ENCODE peak calls at places on chromosomes 5 and 9, in four cellular contexts. I, H, Y and W are unnamed samples.

GRCh38 chr5:168311061-168311566 is 19.7 kb downstream of the WWC1 start:
- DNase-seq in I (no peak), H (no peak), Y (no peak), W (no peak)

GRCh38 chr9:27179245-27179870 is 70.3 kb downstream of the TEK start:
- DNase-seq in H (no peak), I (no peak), Y (no peak), W (no peak)

GRCh38 chr5:172786736-172787462 is 15.9 kb upstream of the DUSP1 start:
- DNase-seq in H (peak; percentile 10), I (no peak), Y (no peak), W (no peak)

GRCh38 chr5:16934123-16934522 is 2.0 kb downstream of the MYO10 start:
- DNase-seq in Y (peak; percentile 94), I (no peak), H (peak; percentile 76), W (peak; percentile 25)

GRCh38 chr5:116571568-116572321 is 2.9 kb downstream of the SEMA6A start:
- DNase-seq in Y (no peak), I (no peak), H (no peak), W (peak; percentile 39)

GRCh38 chr5:175922192-175922885 is 45.8 kb downstream of the THOC3 start:
- DNase-seq in H (peak; percentile 4), Y (no peak), I (no peak), W (peak; percentile 41)

GRCh38 chr9:89362647-89363310 is 44.5 kb downstream of the SECISBP2 start:
- DNase-seq in H (no peak), I (no peak), Y (no peak), W (no peak)

GRCh38 chr5:86500947-86501346 is 116.8 kb upstream of the COX7C start:
- DNase-seq in Y (no peak), I (no peak), H (no peak), W (no peak)

GRCh38 chr5:154157483-154158378 is 32.8 kb upstream of the GALNT10 start:
- DNase-seq in I (no peak), Y (peak; percentile 82), H (peak; percentile 61), W (no peak)

GRCh38 chr5:77333036-77333435 is 122.6 kb downstream of the PDE8B start:
- DNase-seq in Y (no peak), H (no peak), I (no peak), W (no peak)

GRCh38 chr9:97842960-97843359 is 10.1 kb upstream of the FOXE1 start:
- DNase-seq in H (no peak), I (no peak), Y (no peak), W (no peak)

GRCh38 chr9:131237931-131238401 is 38.3 kb downstream of the FAM78A start:
- DNase-seq in Y (peak; percentile 79), H (no peak), I (peak; percentile 76), W (no peak)

GRCh38 chr5:82374637-82375036 is 96.5 kb upstream of the RPS23 start:
- DNase-seq in Y (no peak), I (peak; percentile 31), H (no peak), W (no peak)

GRCh38 chr5:58259685-58260152 is 200.2 kb downstream of the PLK2 start:
- DNase-seq in H (no peak), Y (no peak), I (no peak), W (peak; percentile 3)

GRCh38 chr9:14303526-14303925 is 10.4 kb downstream of the NFIB start:
- DNase-seq in H (no peak), Y (no peak), I (no peak), W (no peak)

GRCh38 chr9:10007356-10007755 is 605.4 kb downstream of the PTPRD start:
- DNase-seq in I (no peak), Y (no peak), H (no peak), W (no peak)

GRCh38 chr9:70083429-70083828 is 39.8 kb downstream of the MAMDC2 start:
- DNase-seq in H (no peak), Y (no peak), I (no peak), W (no peak)

GRCh38 chr9:23775549-23775948 is 50.5 kb downstream of the ELAVL2 start:
- DNase-seq in H (no peak), I (no peak), Y (no peak), W (no peak)

GRCh38 chr9:128106940-128107259 is 20.6 kb downstream of the PTGES2 start:
- DNase-seq in H (no peak), Y (no peak), I (no peak), W (no peak)

GRCh38 chr5:175879743-175880142 is 8.4 kb downstream of the CPLX2 start:
- DNase-seq in H (no peak), Y (no peak), I (no peak), W (no peak)

DNA sequence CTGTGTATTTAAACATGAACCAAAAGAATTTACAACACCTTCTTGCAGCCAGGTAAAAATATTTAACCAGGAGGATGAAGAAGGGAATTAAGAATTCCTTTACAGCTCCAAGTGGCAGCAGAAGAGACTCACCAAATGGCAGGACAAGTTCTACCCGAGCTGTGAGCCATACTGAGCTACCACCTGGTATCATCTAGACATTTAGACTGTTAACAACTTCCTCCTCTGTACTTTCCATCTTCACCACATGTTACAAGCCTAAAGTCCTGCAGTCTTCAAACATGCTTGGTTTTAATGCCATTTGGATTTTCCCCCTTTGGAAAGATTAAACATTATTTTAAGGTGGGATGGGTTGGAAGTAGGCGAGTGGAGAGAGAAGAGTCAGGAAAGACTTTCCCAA is 190.2 kb downstream of the TRPM6 start:
- DNase-seq in Y (no peak), H (no peak), I (no peak), W (no peak)
- H2AFZ ChIP-seq in Y (no peak overlapping the region), H (no peak overlapping the region), I (no peak overlapping the region), W (no peak overlapping the region)

DNA sequence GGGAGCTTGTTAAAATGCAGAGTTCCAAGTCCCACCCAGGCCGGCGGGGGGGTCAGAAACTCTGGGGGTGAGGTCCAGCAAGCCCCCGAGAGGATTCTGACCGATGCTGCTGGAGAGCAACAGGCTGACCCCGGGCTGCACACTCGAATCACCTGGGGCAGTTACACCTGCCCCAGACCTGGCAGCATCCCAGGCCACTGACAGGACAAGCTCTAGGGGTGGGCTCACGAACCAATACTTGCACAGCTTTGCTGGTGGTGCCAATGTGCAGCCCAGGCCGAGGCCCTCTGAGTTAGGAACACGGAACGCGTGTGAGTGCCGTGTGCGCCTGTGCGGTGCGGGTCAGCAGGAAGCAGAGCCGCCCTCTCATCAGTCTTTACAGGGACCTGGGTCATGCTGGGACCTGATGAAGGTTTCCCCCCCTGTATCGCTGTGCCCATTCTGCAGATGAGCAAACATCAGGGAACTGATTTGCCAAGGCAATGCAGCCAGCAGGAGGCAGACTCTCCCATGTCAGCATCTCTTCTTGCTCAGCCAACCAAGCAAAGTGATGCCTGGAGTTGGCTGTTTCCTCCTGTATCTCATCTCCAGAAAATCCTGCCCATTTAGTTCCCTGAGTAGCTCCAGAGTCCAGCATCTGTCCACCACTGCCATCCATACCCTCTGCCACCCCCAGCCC is 16.3 kb downstream of the FAM163B start:
- DNase-seq in Y (no peak), H (no peak), I (no peak), W (no peak)
- TF ChIP-seq HDAC6 in Y (no peak), H (no peak), I (no peak), W (no peak)

GRCh38 chr5:159156839-159157238 is 52.5 kb downstream of the RNF145 start:
- DNase-seq in I (peak; percentile 30), H (peak; percentile 72), Y (no peak), W (peak; percentile 64)
- H2AFZ ChIP-seq in I (no peak overlapping the region), H (no peak overlapping the region), Y (no peak overlapping the region), W (no peak overlapping the region)

DNA sequence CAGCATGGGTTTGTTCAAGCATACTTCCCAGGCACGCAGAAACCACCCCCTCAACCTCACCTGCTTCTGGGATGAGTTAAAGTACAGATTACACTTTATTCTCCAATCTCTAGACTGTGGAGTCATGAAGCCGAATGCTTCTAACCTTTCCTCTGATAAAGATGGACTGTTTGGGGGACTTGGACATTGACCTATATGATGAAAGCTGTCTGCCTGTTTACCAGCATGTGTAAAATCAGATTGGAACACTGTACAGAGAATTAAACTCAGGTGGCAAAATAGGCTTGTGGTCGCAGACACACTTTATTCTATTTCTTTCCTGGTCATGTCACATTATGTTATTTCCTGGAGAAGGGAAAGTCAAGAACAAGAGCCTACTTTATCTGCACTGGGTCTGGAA is 25.7 kb downstream of the IL9 start:
- DNase-seq in H (no peak), Y (no peak), I (no peak), W (peak; percentile 50)
- TF ChIP-seq HDAC6 in H (no peak), Y (no peak), I (no peak), W (no peak)

GRCh38 chr5:84685121-84685520 is 300.4 kb upstream of the EDIL3 start:
- DNase-seq in H (no peak), Y (no peak), I (no peak), W (no peak)

GRCh38 chr5:84693256-84693655 is 308.6 kb upstream of the EDIL3 start:
- DNase-seq in H (no peak), I (no peak), Y (no peak), W (no peak)

GRCh38 chr5:84683594-84683993 is 298.9 kb upstream of the EDIL3 start:
- DNase-seq in Y (no peak), H (no peak), I (no peak), W (no peak)

GRCh38 chr5:84688566-84688965 is 303.9 kb upstream of the EDIL3 start:
- DNase-seq in H (no peak), I (no peak), Y (no peak), W (no peak)
- H2AFZ ChIP-seq in H (no peak overlapping the region), I (no peak overlapping the region), Y (no peak overlapping the region), W (no peak overlapping the region)

GRCh38 chr9:114114364-114114763 is 15.3 kb upstream of the KIF12 start:
- DNase-seq in Y (no peak), I (no peak), H (no peak), W (no peak)
- TF ChIP-seq HDAC6 in Y (no peak), I (no peak), H (no peak), W (no peak)

DNA sequence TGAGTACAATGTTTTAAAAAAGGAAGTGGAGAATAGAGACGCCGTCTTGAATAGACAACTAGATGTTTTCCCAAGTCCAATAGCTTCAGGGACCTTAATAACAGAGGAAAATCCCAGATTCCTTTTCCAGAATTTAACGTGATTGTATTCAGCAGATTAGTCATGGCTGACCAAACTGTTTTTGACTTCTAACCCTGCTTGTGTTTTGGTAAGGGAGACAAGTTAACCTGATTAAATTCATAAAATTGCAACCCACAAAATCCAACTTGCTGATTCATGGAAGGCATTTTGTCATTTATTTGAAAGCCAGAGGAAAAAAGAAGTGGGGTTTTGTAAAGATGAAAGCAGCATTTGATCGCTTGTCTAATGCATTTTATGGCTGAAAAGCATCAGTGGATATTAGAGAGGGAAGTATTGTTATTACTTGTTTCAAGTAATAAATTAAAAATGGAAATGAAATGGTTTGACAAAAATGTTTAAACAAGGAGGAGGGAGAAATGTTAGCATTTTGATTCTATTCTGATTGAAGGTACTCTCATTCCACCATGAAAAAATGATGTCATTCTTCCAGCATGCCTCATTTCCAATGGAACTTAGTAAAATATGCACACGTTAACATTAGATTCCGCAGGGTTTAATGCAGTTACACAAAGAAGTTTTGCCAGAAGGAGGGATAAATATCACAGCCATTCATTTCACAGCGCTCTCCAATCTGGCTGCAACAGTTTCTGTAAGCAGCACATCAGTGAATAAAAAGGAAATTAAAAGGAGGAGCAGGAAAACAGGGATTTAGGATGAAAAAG is 314.6 kb downstream of the PRR16 start:
- DNase-seq in Y (no peak), H (no peak), I (no peak), W (no peak)
- H2AFZ ChIP-seq in Y (no peak overlapping the region), H (no peak overlapping the region), I (no peak overlapping the region), W (no peak overlapping the region)

DNA sequence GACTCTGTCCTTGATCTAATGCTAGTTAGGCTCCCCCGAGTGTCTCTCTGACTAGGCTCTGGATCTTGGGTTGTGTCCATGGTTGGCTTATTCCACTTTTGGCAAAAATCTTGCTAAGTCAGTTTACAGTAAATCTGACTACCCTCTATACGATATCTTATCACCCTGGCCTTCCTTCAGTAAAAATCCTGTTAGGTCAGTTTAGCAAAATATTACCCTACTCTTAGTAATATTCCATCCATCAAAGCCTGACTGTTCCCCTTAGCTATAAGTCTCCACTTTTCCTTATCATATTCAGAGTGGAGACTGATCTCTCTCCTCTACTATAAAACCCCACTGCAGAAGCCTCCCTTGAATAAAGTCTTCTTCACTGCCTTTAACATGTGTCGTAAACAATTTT is 22.1 kb downstream of the MINAR2 start:
- DNase-seq in Y (no peak), H (no peak), I (no peak), W (no peak)
- TF ChIP-seq HDAC6 in Y (no peak), H (no peak), I (no peak), W (no peak)